ENCODE peak calls at places on chromosome 19, in five cellular contexts. S is H1, C is K562, Y is GM12878, G is HepG2. T is an unnamed sample.

GRCh38 chr19:39211731-39212376 is 7.8 kb upstream of the SYCN start:
- DNase-seq in S (no peak), C (no peak), Y (no peak), G (no peak), T (peak; percentile 6)

GRCh38 chr19:33804021-33804799 is 7.5 kb downstream of the KCTD15 start:
- DNase-seq in S (no peak), C (no peak), Y (no peak), G (peak; percentile 94), T (no peak)

GRCh38 chr19:23318143-23318542 is 67.9 kb upstream of the ZNF724 start:
- DNase-seq in S (no peak), C (no peak), Y (no peak), G (no peak), T (no peak)

GRCh38 chr19:15529774-15530372 is 21.5 kb downstream of the CYP4F22 start:
- DNase-seq in S (no peak), C (no peak), Y (no peak), G (no peak), T (no peak)

GRCh38 chr19:29480507-29480906 is 45.3 kb upstream of the VSTM2B start:
- DNase-seq in S (no peak), C (no peak), Y (no peak), G (no peak), T (no peak)

GRCh38 chr19:31519216-31519615 is 170.0 kb upstream of the TSHZ3 start:
- DNase-seq in S (no peak), C (no peak), Y (no peak), G (no peak), T (no peak)

GRCh38 chr19:27779953-27780352 is 1433.0 kb downstream of the UQCRFS1 start:
- DNase-seq in S (no peak), C (no peak), Y (no peak), G (no peak), T (no peak)

GRCh38 chr19:16018106-16018755 is 58.1 kb upstream of the TPM4 start:
- DNase-seq in S (no peak), C (no peak), Y (no peak), G (no peak), T (no peak)

GRCh38 chr19:1512671-1513491 is at the start of gene ADAMTSL5:
- DNase-seq in S (no peak), C (peak; percentile 84), Y (no peak), G (peak; percentile 40), T (no peak)

GRCh38 chr19:15107056-15108010 is at the start of gene SYDE1:
- DNase-seq in S (no peak), C (peak; percentile 8), Y (no peak), G (peak; percentile 50), T (no peak)

GRCh38 chr19:33883869-33884519 is 87.3 kb downstream of the KCTD15 start:
- DNase-seq in S (peak; percentile 60), C (no peak), Y (no peak), G (no peak), T (no peak)

GRCh38 chr19:14149509-14149994 is 13.2 kb upstream of the ASF1B start:
- DNase-seq in S (no peak), C (no peak), Y (no peak), G (no peak), T (no peak)

GRCh38 chr19:38389101-38389925 is 816 bp downstream of the SPRED3 start:
- DNase-seq in S (no peak), C (no peak), Y (no peak), G (no peak), T (no peak)

GRCh38 chr19:8252922-8253589 is 43.9 kb downstream of the CERS4 start:
- DNase-seq in S (peak; percentile 66), C (peak; percentile 89), Y (peak; percentile 48), G (peak; percentile 67), T (peak; percentile 51)

GRCh38 chr19:43950834-43951626 is at the start of gene ZNF221:
- DNase-seq in S (peak; percentile 87), C (peak; percentile 88), Y (peak; percentile 79), G (peak; percentile 91), T (peak; percentile 95)

GRCh38 chr19:12485571-12485970 is 955 bp upstream of the ZNF709 start:
- DNase-seq in S (no peak), C (no peak), Y (no peak), G (peak; percentile 45), T (no peak)

GRCh38 chr19:1854542-1855039 is 6.3 kb upstream of the REXO1 start:
- DNase-seq in S (no peak), C (no peak), Y (no peak), G (no peak), T (no peak)

GRCh38 chr19:10852098-10852800 is 4.0 kb downstream of the C19orf38 start:
- DNase-seq in S (no peak), C (no peak), Y (no peak), G (peak; percentile 63), T (no peak)
- TF ChIP-seq SRF in S (no peak), C (no peak), Y (no peak), G (no peak), T (no peak)

GRCh38 chr19:48992571-48993174 is 436 bp downstream of the GYS1 start:
- DNase-seq in S (no peak), C (peak; percentile 43), Y (no peak), G (no peak), T (no peak)

GRCh38 chr19:48990400-48990799 is 2.7 kb downstream of the GYS1 start:
- DNase-seq in S (no peak), C (no peak), Y (no peak), G (no peak), T (no peak)

GRCh38 chr19:48991011-48991609 is 2.0 kb downstream of the GYS1 start:
- DNase-seq in S (no peak), C (no peak), Y (no peak), G (no peak), T (no peak)

GRCh38 chr19:48993175-48994034 is at the start of the genes GYS1 and RUVBL2:
- DNase-seq in S (peak; percentile 97), C (peak; percentile 98), Y (peak; percentile 98), G (peak; percentile 99), T (peak; percentile 99)

GRCh38 chr19:48991823-48992570 is 1.1 kb downstream of the GYS1 start:
- DNase-seq in S (no peak), C (peak; percentile 48), Y (no peak), G (no peak), T (no peak)
- TF ChIP-seq ZNF274 in S (no peak), C (no peak), Y (no peak), G (no peak), T (no peak)

DNA sequence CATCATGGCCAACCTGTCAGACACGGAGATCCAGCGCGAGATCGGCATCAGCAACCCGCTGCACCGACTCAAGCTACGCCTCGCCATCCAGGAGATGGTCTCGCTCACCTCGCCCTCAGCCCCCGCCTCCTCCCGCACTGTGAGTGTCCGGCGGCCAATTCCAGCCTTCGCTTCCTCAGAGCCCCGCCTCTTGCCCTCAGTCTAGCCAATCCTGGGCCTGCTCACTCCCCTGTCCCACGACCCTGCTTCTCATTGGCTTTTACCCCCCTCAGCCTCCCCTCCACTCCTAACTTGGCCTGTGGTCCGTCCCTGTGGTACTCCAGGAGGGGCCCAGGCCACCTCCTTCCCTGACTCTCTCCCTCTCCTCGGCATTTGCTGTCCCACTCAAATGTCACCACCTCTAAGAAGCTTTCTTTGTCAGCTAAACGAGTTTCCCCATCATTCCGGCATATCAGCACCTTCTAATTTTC is 12.3 kb downstream of the HRC start:
- DNase-seq in S (no peak), C (peak; percentile 79), Y (no peak), G (no peak), T (no peak)
- TF ChIP-seq SRF in S (no peak), C (peak; percentile 66), Y (no peak), G (no peak), T (no peak)

GRCh38 chr19:47230122-47230920 is 678 bp downstream of the BBC3 start:
- DNase-seq in S (no peak), C (peak; percentile 84), Y (no peak), G (peak; percentile 32), T (no peak)
- TF ChIP-seq ZNF274 in S (no peak), C (no peak), Y (no peak), G (no peak), T (no peak)

DNA sequence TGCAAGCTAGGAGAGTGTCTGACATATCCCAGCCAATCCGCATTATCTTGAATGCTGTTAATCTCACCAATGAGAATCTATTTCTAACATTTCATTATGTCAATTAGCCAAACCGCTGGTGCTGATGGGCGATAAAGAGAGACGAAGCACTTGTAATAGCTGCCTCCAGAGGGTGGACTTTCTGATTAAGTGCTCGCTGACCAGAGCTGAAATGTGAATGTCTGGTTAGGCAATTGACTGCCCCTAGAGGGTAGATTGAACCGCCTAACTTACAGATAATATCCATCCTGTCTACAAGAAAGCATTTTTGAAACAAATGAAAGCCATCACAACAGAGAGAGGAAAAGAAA is 552 bp upstream of the GRWD1 start:
- DNase-seq in S (no peak), C (peak; percentile 78), Y (no peak), G (peak; percentile 82), T (peak; percentile 77)
- TF ChIP-seq SRF in S (no peak), C (no peak), Y (no peak), G (no peak), T (peak; percentile 18)

GRCh38 chr19:6232567-6232966 is 47.2 kb downstream of the MLLT1 start:
- DNase-seq in S (no peak), C (no peak), Y (no peak), G (no peak), T (no peak)

GRCh38 chr19:6233827-6234511 is 45.8 kb downstream of the MLLT1 start:
- DNase-seq in S (no peak), C (peak; percentile 39), Y (no peak), G (no peak), T (no peak)

GRCh38 chr19:6234527-6234926 is 45.2 kb downstream of the MLLT1 start:
- DNase-seq in S (no peak), C (no peak), Y (no peak), G (no peak), T (no peak)

GRCh38 chr19:6235031-6235951 is 44.5 kb downstream of the MLLT1 start:
- DNase-seq in S (no peak), C (no peak), Y (no peak), G (no peak), T (no peak)

DNA sequence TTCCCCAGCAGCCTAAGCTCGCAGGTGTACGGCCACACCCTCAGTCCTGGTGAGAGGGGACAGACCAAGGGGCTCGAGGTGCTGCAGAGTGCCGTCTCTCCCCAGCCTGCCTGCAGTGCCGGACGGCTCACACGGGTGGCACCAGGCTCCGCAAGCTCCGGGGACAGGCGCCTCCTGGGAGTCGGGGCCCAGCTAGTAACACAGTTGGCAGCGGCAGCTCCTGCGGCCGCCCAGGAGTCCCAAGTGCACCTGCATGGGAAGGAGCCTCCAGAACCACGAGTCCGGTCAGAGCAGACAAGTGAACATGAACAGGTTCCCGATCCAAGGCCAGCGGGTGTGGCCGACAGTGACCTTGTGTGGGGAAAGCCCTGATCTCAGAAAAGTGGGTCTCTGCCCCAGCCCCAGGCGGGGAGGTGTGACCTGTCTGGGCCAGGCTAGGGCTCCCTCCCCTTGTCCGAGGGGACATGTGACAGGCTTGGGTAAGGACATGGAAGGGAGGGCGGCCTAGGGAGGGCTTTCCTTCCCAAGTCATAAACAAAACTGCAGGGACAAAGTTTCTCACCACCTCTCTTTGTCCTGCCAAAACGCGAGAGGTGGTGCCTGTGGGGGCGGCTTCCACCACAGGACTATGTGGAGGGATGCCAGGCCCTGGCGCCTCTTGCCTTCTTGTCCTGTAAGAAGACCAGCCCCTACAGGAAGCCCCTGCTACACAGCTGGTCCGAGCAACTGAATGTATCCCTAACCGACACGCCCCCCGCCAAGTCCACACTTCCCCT is 46.5 kb downstream of the MLLT1 start:
- DNase-seq in S (no peak), C (no peak), Y (no peak), G (no peak), T (no peak)
- TF ChIP-seq ZNF274 in S (no peak), C (no peak), Y (no peak), G (no peak), T (no peak)

GRCh38 chr19:41350735-41351338 is 2.9 kb downstream of the TGFB1 start:
- DNase-seq in S (no peak), C (peak; percentile 70), Y (no peak), G (no peak), T (no peak)
- TF ChIP-seq SRF in S (no peak), C (no peak), Y (no peak), G (no peak), T (no peak)

T was measured in HCT116.